ENCODE peak calls at places on chromosomes 4 and X, in four cellular contexts. W is thyroid gland, N is ovary, F is suprapubic skin. Z is an unnamed sample.

GRCh38 chr4:138439143-138439581 is 197.0 kb upstream of the SLC7A11 start:
- DNase-seq in W (no peak), F (no peak), N (no peak), Z (no peak)

GRCh38 chrX:9644335-9644734 is 121.3 kb downstream of the GPR143 start:
- DNase-seq in N (no peak), F (no peak), W (no peak), Z (no peak)

GRCh38 chr4:90127706-90128345 is 632 bp downstream of the CCSER1 start:
- DNase-seq in N (peak; percentile 43), F (no peak), W (peak; percentile 50), Z (peak; percentile 28)

GRCh38 chrX:69313622-69314290 is 148.5 kb upstream of the PJA1 start:
- DNase-seq in F (no peak), N (no peak), W (no peak), Z (no peak)

GRCh38 chrX:50609796-50610195 is 139.2 kb upstream of the DGKK start:
- DNase-seq in W (no peak), N (no peak), F (no peak), Z (no peak)

GRCh38 chr4:43496188-43496587 is 603.7 kb downstream of the GRXCR1 start:
- DNase-seq in W (no peak), N (no peak), F (no peak), Z (no peak)

GRCh38 chrX:122091571-122091970 is 1044.2 kb downstream of the GLUD2 start:
- DNase-seq in F (no peak), W (no peak), N (no peak), Z (no peak)

GRCh38 chr4:139635966-139636365 is 29.7 kb upstream of the MGST2 start:
- DNase-seq in N (no peak), W (no peak), F (no peak), Z (no peak)

GRCh38 chr4:110128092-110128989 is 70.1 kb downstream of the ELOVL6 start:
- DNase-seq in W (peak; percentile 8), N (no peak), F (no peak), Z (peak; percentile 52)

GRCh38 chrX:155070038-155070437 is 898 bp downstream of the CMC4 start:
- DNase-seq in N (no peak), W (no peak), F (no peak), Z (peak; percentile 23)

GRCh38 chrX:53071604-53072417 is 10.4 kb upstream of the TSPYL2 start:
- DNase-seq in N (peak; percentile 84), F (peak; percentile 83), W (peak; percentile 82), Z (peak; percentile 64)

GRCh38 chrX:49199906-49200771 is at the start of gene SYP:
- DNase-seq in W (peak; percentile 90), N (peak; percentile 91), F (peak; percentile 92), Z (peak; percentile 92)

GRCh38 chrX:82237328-82237727 is 1035.4 kb downstream of the SH3BGRL start:
- DNase-seq in F (no peak), W (no peak), N (no peak), Z (no peak)

GRCh38 chr4:6180841-6181631 is 19.3 kb downstream of the JAKMIP1 start:
- DNase-seq in W (no peak), N (no peak), F (no peak), Z (no peak)

GRCh38 chr4:142126890-142127497 is 490.6 kb downstream of the IL15 start:
- DNase-seq in W (peak; percentile 53), N (peak; percentile 36), F (no peak), Z (peak; percentile 63)

GRCh38 chr4:126856906-126857305 is 775.9 kb upstream of the INTU start:
- DNase-seq in W (no peak), N (no peak), F (no peak), Z (no peak)

GRCh38 chr4:53355919-53356521 is 9.8 kb downstream of the SCFD2 start:
- DNase-seq in W (no peak), N (no peak), F (no peak), Z (no peak)

GRCh38 chr4:173509031-173510001 is 20.7 kb downstream of the HAND2 start:
- DNase-seq in N (peak; percentile 81), F (no peak), W (no peak), Z (no peak)
- TF ChIP-seq POLR2A in N (no peak), F (no peak), W (no peak), Z (no peak)

GRCh38 chr4:145735330-145735638 is 55.3 kb downstream of the C4orf51 start:
- DNase-seq in N (no peak), F (no peak), W (peak; percentile 8), Z (no peak)

GRCh38 chr4:145734051-145734450 is 54.1 kb downstream of the C4orf51 start:
- DNase-seq in F (no peak), N (no peak), W (no peak), Z (no peak)

GRCh38 chr4:145736241-145736831 is 56.4 kb downstream of the C4orf51 start:
- DNase-seq in N (no peak), F (no peak), W (peak; percentile 93), Z (no peak)

GRCh38 chr4:145734576-145735329 is 54.8 kb downstream of the C4orf51 start:
- DNase-seq in N (peak; percentile 63), W (peak; percentile 73), F (peak; percentile 79), Z (no peak)

GRCh38 chr4:145735777-145736176 is 55.8 kb downstream of the C4orf51 start:
- DNase-seq in N (no peak), W (no peak), F (no peak), Z (no peak)
- TF ChIP-seq POLR2A in N (no peak), W (no peak), F (no peak), Z (no peak)

GRCh38 chrX:18886005-18886343 is 97.9 kb downstream of the PHKA2 start:
- DNase-seq in W (no peak), F (no peak), N (no peak), Z (no peak)

GRCh38 chrX:18887821-18888205 is 96.1 kb downstream of the PHKA2 start:
- DNase-seq in N (no peak), W (no peak), F (no peak), Z (no peak)

GRCh38 chrX:18885317-18886004 is 98.5 kb downstream of the PHKA2 start:
- DNase-seq in F (no peak), W (peak; percentile 12), N (no peak), Z (no peak)

GRCh38 chrX:18887177-18887820 is 96.6 kb downstream of the PHKA2 start:
- DNase-seq in W (peak; percentile 27), N (peak; percentile 49), F (no peak), Z (no peak)

GRCh38 chrX:18886344-18887161 is 97.4 kb downstream of the PHKA2 start:
- DNase-seq in F (peak; percentile 81), W (peak; percentile 76), N (peak; percentile 78), Z (peak; percentile 61)
- TF ChIP-seq POLR2A in F (no peak), W (no peak), N (no peak), Z (no peak)

GRCh38 chrX:139932901-139933796 is at the start of gene ATP11C:
- DNase-seq in F (peak; percentile 89), N (peak; percentile 87), W (peak; percentile 77), Z (peak; percentile 85)

GRCh38 chrX:139929876-139930275 is 3.0 kb downstream of the ATP11C start:
- DNase-seq in F (no peak), W (no peak), N (no peak), Z (no peak)

GRCh38 chrX:139931646-139932076 is 1.2 kb downstream of the ATP11C start:
- DNase-seq in W (no peak), F (peak; percentile 66), N (no peak), Z (no peak)

GRCh38 chrX:139932077-139932900 is 564 bp downstream of the ATP11C start:
- DNase-seq in W (peak; percentile 51), F (peak; percentile 76), N (peak; percentile 72), Z (peak; percentile 76)

GRCh38 chrX:139930923-139931645 is 1.8 kb downstream of the ATP11C start:
- DNase-seq in N (no peak), W (peak; percentile 1), F (no peak), Z (peak; percentile 34)
- TF ChIP-seq POLR2A in N (no peak), W (no peak), F (no peak), Z (no peak)

GRCh38 chrX:8049827-8050226 is 121.2 kb downstream of the VCX2 start:
- DNase-seq in N (no peak), W (peak; percentile 15), F (no peak), Z (no peak)
- TF ChIP-seq POLR2A in N (no peak), W (no peak), F (no peak), Z (no peak)

GRCh38 chr4:56267558-56267957 is 119.7 kb downstream of the AASDH start:
- DNase-seq in F (no peak), W (no peak), N (no peak), Z (no peak)

GRCh38 chr4:56272003-56272402 is 115.3 kb downstream of the AASDH start:
- DNase-seq in N (no peak), F (no peak), W (no peak), Z (no peak)

GRCh38 chr4:56271121-56271520 is 116.2 kb downstream of the AASDH start:
- DNase-seq in N (no peak), F (no peak), W (no peak), Z (no peak)

GRCh38 chr4:56276547-56276946 is 110.7 kb downstream of the AASDH start:
- DNase-seq in F (no peak), W (no peak), N (no peak), Z (no peak)

DNA sequence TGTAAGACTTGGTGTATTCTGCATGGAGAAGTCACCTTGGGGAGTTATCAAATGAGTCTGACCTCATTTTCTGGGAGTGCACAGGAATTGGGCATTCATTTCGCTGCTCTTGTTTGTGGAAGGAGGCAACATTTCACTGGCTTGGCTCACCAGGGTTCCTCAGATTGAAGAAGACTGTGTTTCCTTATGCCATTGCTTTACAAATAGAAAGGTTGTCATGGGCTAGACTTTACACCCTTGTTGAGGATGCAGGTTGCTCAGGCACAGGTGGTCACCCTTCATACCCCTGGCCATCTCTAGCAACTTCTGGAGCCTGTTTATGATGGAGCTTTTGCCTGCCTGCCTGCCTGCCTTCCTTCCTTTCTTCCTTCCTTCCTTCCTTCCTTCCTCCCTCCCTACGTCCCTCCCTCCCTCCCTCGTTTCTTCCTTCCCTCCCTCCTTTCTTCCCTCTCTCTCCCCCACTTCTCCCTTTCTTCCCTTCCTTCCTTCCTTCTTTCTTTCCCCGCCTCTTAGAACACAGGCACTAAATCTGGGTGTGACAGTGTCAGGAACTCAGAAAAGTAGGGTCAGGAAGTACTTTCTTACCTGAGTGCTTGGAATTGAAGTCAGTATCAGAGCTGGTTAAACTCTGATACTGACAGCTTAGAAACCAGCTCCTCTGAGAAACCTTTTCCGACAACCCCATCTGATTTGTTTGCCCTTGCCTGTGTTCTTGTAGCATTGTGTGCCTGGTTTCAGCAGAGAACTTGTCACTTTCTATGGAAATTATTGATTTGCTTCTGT is 114.2 kb downstream of the AASDH start:
- DNase-seq in W (no peak), N (no peak), F (no peak), Z (no peak)
- TF ChIP-seq POLR2A in W (no peak), N (no peak), F (no peak), Z (no peak)

Z was measured in erythroblast.